ENCODE peak calls at places on chromosomes 12 and 14, in seven cellular contexts. J is stimulated activated CD8-positive, alpha-beta memory T cell treated with anti-CD3 and anti-CD28 coated beads, Interleukin-4, amount 100 ng/mL, for 24 hours; K is RCC 7860; B is stimulated activated naive B cell treated with anti-CD40 and anti-IgM and Interleukin-4, amounts not matched to agents 10 μg/mL and 1 μg/mL and 100 μg/mL, for 72 hours; V is choroid plexus epithelial cell; D is activated T-cell treated with anti-CD3 and anti-CD28 coated beads, Interleukin-2, amount 50 U/mL, for 72 hours; G is B cell. A is an unnamed sample.

GRCh38 chr14:51622376-51622775 is 29.3 kb upstream of the FRMD6 start:
- DNase-seq in G (no peak), B (no peak), J (no peak), K (no peak), V (no peak), D (no peak), A (no peak)

GRCh38 chr12:26799741-26800140 is 33.3 kb downstream of the ITPR2 start:
- DNase-seq in J (no peak), D (no peak), B (no peak), V (no peak), G (no peak), K (no peak), A (no peak)

GRCh38 chr12:795305-795704 is 42.9 kb downstream of the WNK1 start:
- DNase-seq in K (peak; percentile 50), G (no peak), J (peak; percentile 42), B (peak; percentile 16), V (no peak), D (peak; percentile 73), A (no peak)

GRCh38 chr12:32854716-32855115 is 41.9 kb downstream of the PKP2 start:
- DNase-seq in D (no peak), J (no peak), G (no peak), K (no peak), B (no peak), V (no peak), A (no peak)

GRCh38 chr12:104641862-104642261 is 185.1 kb downstream of the CHST11 start:
- DNase-seq in J (no peak), B (peak; percentile 78), D (no peak), V (no peak), G (peak; percentile 67), K (no peak), A (peak; percentile 48)

GRCh38 chr12:93767524-93767863 is 90.3 kb downstream of the CRADD start:
- DNase-seq in J (no peak), K (no peak), D (no peak), V (no peak), B (no peak), G (no peak), A (no peak)

GRCh38 chr12:8887285-8887715 is 27.0 kb upstream of the PHC1 start:
- DNase-seq in B (no peak), D (no peak), J (no peak), V (peak; percentile 44), K (peak; percentile 13), G (no peak), A (no peak)

GRCh38 chr12:58847876-58848600 is 72.3 kb downstream of the LRIG3 start:
- DNase-seq in J (no peak), G (no peak), B (no peak), D (no peak), V (no peak), K (no peak), A (no peak)

GRCh38 chr12:27779416-27779815 is 617 bp upstream of the KLHL42 start:
- DNase-seq in D (peak; percentile 11), G (no peak), K (no peak), V (peak; percentile 9), J (no peak), B (peak; percentile 31), A (peak; percentile 21)

GRCh38 chr14:79820866-79821535 is 390.3 kb downstream of the DIO2 start:
- DNase-seq in B (no peak), G (no peak), J (no peak), D (no peak), V (no peak), K (no peak), A (no peak)

GRCh38 chr12:45989277-45989856 is 1.0 kb downstream of the SCAF11 start:
- DNase-seq in G (no peak), D (peak; percentile 64), K (no peak), B (no peak), V (peak; percentile 41), J (no peak), A (no peak)

GRCh38 chr14:105878125-105878524 is 351.7 kb downstream of the TMEM121 start:
- DNase-seq in J (no peak), D (no peak), K (no peak), V (no peak), B (no peak), G (no peak), A (no peak)

GRCh38 chr12:28604240-28604639 is 414.0 kb downstream of the CCDC91 start:
- DNase-seq in G (no peak), V (no peak), J (no peak), B (no peak), D (no peak), K (no peak), A (no peak)

GRCh38 chr12:95116773-95117172 is 43.4 kb upstream of the NR2C1 start:
- DNase-seq in G (no peak), K (peak; percentile 48), J (no peak), V (no peak), B (no peak), D (peak; percentile 3), A (no peak)

GRCh38 chr12:90574676-90575075 is 380.3 kb downstream of the CCER1 start:
- DNase-seq in J (no peak), B (no peak), V (no peak), D (no peak), G (no peak), K (no peak), A (no peak)

GRCh38 chr12:5630101-5630500 is 198.2 kb downstream of the NTF3 start:
- DNase-seq in D (no peak), B (no peak), G (peak; percentile 59), V (no peak), K (no peak), J (no peak), A (no peak)

GRCh38 chr12:86683568-86683991 is 427.4 kb upstream of the MGAT4C start:
- DNase-seq in D (no peak), K (no peak), B (no peak), G (no peak), J (no peak), V (peak; percentile 57), A (no peak)

GRCh38 chr12:25388216-25388615 is 137.5 kb upstream of the KRAS start:
- DNase-seq in G (no peak), J (peak; percentile 5), V (no peak), K (no peak), D (peak; percentile 64), B (peak; percentile 35), A (peak; percentile 17)

GRCh38 chr12:16358896-16359295 is 11.5 kb downstream of the MGST1 start:
- DNase-seq in G (no peak), K (no peak), J (no peak), V (peak; percentile 38), B (no peak), D (no peak), A (no peak)

GRCh38 chr12:59193476-59194050 is 273.3 kb upstream of the LRIG3 start:
- DNase-seq in G (no peak), B (no peak), V (no peak), J (no peak), K (no peak), D (no peak), A (no peak)

GRCh38 chr12:12716151-12716844 is 870 bp upstream of the CDKN1B start:
- DNase-seq in G (no peak), B (no peak), D (no peak), V (peak; percentile 51), K (no peak), J (no peak), A (no peak)

GRCh38 chr12:19739195-19739776 is 300.0 kb downstream of the AEBP2 start:
- DNase-seq in V (peak; percentile 85), K (peak; percentile 34), D (peak; percentile 40), J (no peak), B (no peak), G (no peak), A (peak; percentile 20)

GRCh38 chr12:88530868-88531267 is 49.4 kb downstream of the KITLG start:
- DNase-seq in D (no peak), J (no peak), B (no peak), G (no peak), K (no peak), V (no peak), A (no peak)

GRCh38 chr14:67515386-67516079 is 17.6 kb upstream of the PLEKHH1 start:
- DNase-seq in B (peak; percentile 11), G (peak; percentile 80), D (peak; percentile 35), V (no peak), J (no peak), K (no peak), A (peak; percentile 56)

GRCh38 chr14:50835280-50835679 is 4.3 kb upstream of the NIN start:
- DNase-seq in G (peak; percentile 39), V (peak; percentile 52), D (no peak), K (peak; percentile 42), J (no peak), B (peak; percentile 13), A (no peak)

GRCh38 chr14:36997843-36998242 is 174.6 kb downstream of the SLC25A21 start:
- DNase-seq in J (no peak), K (no peak), G (no peak), D (no peak), B (no peak), V (peak; percentile 8), A (no peak)

GRCh38 chr14:77204907-77205306 is 23.3 kb downstream of the TMEM63C start:
- DNase-seq in K (no peak), G (no peak), V (no peak), J (no peak), D (no peak), B (no peak), A (no peak)

GRCh38 chr14:97580923-97581495 is 783.8 kb downstream of the VRK1 start:
- DNase-seq in V (no peak), J (no peak), D (no peak), K (no peak), G (no peak), B (no peak), A (no peak)

GRCh38 chr12:75960086-75960910 is 71.3 kb downstream of the PHLDA1 start:
- DNase-seq in V (peak; percentile 13), K (no peak), J (no peak), B (no peak), G (no peak), D (no peak), A (no peak)

GRCh38 chr14:22412936-22413411 is 176.1 kb downstream of the DAD1 start:
- DNase-seq in V (peak; percentile 74), G (no peak), D (no peak), K (no peak), B (no peak), J (no peak), A (no peak)

A was measured in GM12891.